ENCODE peak calls at places on chromosome 7, in four cellular contexts. W is heart left ventricle; U is activated naive CD4-positive, alpha-beta T cell treated with anti-CD3 and anti-CD28 coated beads, Interleukin-2, amount 50 U/mL, for 16 hours; R is germinal center. X is an unnamed sample.

GRCh38 chr7:106243893-106244292 is 40.9 kb downstream of the NAMPT start:
- DNase-seq in W (no peak), U (no peak), R (no peak), X (no peak)

GRCh38 chr7:12827920-12828319 is 140.5 kb downstream of the ARL4A start:
- DNase-seq in W (no peak), U (no peak), R (no peak), X (no peak)

GRCh38 chr7:83936056-83936703 is 258.4 kb downstream of the SEMA3A start:
- DNase-seq in W (peak), U (peak), R (no peak), X (no peak)

GRCh38 chr7:81484266-81484665 is 285.6 kb downstream of the HGF start:
- DNase-seq in W (peak), U (no peak), R (no peak), X (no peak)

GRCh38 chr7:115754226-115754625 is 276.3 kb downstream of the TFEC start:
- DNase-seq in W (no peak), U (no peak), R (no peak), X (no peak)

GRCh38 chr7:5695709-5696345 is 85.6 kb downstream of the RNF216 start:
- DNase-seq in W (peak), U (no peak), R (no peak), X (no peak)

GRCh38 chr7:332020-332517 is 42.1 kb downstream of the FOXL3 start:
- DNase-seq in W (peak), U (no peak), R (no peak), X (no peak)

GRCh38 chr7:94350729-94351128 is 44.0 kb upstream of the COL1A2 start:
- DNase-seq in W (no peak), U (no peak), R (no peak), X (no peak)

GRCh38 chr7:7207876-7208275 is 25.5 kb downstream of the C1GALT1 start:
- DNase-seq in W (no peak), U (no peak), R (no peak), X (no peak)

GRCh38 chr7:815284-816216 is 16.7 kb upstream of the SUN1 start:
- DNase-seq in W (no peak), U (peak), R (peak), X (no peak)

GRCh38 chr7:24883632-24884013 is 96.4 kb downstream of the OSBPL3 start:
- DNase-seq in W (no peak), U (no peak), R (no peak), X (no peak)

GRCh38 chr7:151397026-151397425 is 12.8 kb downstream of the WDR86 start:
- DNase-seq in W (no peak), U (no peak), R (no peak), X (no peak)

GRCh38 chr7:112160130-112160770 is 45.9 kb downstream of the DOCK4 start:
- DNase-seq in W (no peak), U (no peak), R (no peak), X (no peak)

GRCh38 chr7:138091073-138091472 is 14.8 kb downstream of the AKR1D1 start:
- DNase-seq in W (no peak), U (no peak), R (no peak), X (no peak)

GRCh38 chr7:156180451-156181229 is 368.4 kb upstream of the SHH start:
- DNase-seq in W (no peak), U (no peak), R (no peak), X (no peak)

GRCh38 chr7:127798023-127798422 is 146.0 kb downstream of the SND1 start:
- DNase-seq in W (no peak), U (no peak), R (no peak), X (no peak)

GRCh38 chr7:50851891-50852290 is 69.2 kb upstream of the GRB10 start:
- DNase-seq in W (no peak), U (no peak), R (no peak), X (no peak)

GRCh38 chr7:36086571-36086970 is 66.5 kb upstream of the EEPD1 start:
- DNase-seq in W (no peak), U (no peak), R (no peak), X (no peak)

GRCh38 chr7:114504586-114504985 is 90.0 kb downstream of the FOXP2 start:
- DNase-seq in W (no peak), U (no peak), R (no peak), X (no peak)

X was measured in GM19239.